ENCODE peak calls at places on chromosomes 6 and 20, in four cellular contexts. L, K, S and N are unnamed samples.

GRCh38 chr6:28171271-28171670 is 29.6 kb downstream of the ZKSCAN8 start:
- DNase-seq in L (no peak), K (no peak), S (no peak), N (no peak)

GRCh38 chr6:100152201-100152600 is 158.2 kb upstream of the MCHR2 start:
- DNase-seq in L (no peak), K (no peak), S (no peak), N (no peak)

GRCh38 chr20:20815711-20816455 is 103.4 kb upstream of the RALGAPA2 start:
- DNase-seq in L (no peak), K (no peak), S (no peak), N (no peak)

GRCh38 chr6:168681748-168682147 is 240.8 kb downstream of the SMOC2 start:
- DNase-seq in L (no peak), K (no peak), S (no peak), N (no peak)

GRCh38 chr20:44810391-44811149 is at the start of gene RIMS4:
- DNase-seq in L (no peak), K (no peak), S (no peak), N (no peak)

GRCh38 chr6:165308926-165309731 is at the start of gene C6orf118:
- DNase-seq in L (no peak), K (peak), S (no peak), N (no peak)

GRCh38 chr6:129730477-129731165 is 20.6 kb upstream of the ARHGAP18 start:
- DNase-seq in L (no peak), K (peak), S (no peak), N (no peak)

GRCh38 chr6:7156666-7157278 is 49.0 kb downstream of the RREB1 start:
- DNase-seq in L (no peak), K (no peak), S (no peak), N (no peak)

GRCh38 chr6:45419574-45420082 is 41.9 kb upstream of the SUPT3H start:
- DNase-seq in L (no peak), K (peak), S (peak), N (peak)

GRCh38 chr6:46438245-46438644 is 53.0 kb downstream of the RCAN2 start:
- DNase-seq in L (no peak), K (no peak), S (no peak), N (no peak)

GRCh38 chr6:7052441-7052936 is 55.3 kb upstream of the RREB1 start:
- DNase-seq in L (no peak), K (no peak), S (peak), N (peak)

GRCh38 chr20:41454250-41454649 is 87.6 kb upstream of the EMILIN3 start:
- DNase-seq in L (no peak), K (no peak), S (no peak), N (no peak)

GRCh38 chr20:8589956-8590355 is 457.9 kb downstream of the PLCB1 start:
- DNase-seq in L (no peak), K (peak), S (no peak), N (no peak)

GRCh38 chr6:111713811-111714210 is 108.1 kb upstream of the TRAF3IP2 start:
- DNase-seq in L (no peak), K (no peak), S (no peak), N (no peak)

GRCh38 chr6:25627001-25627400 is 25.0 kb upstream of the SCGN start:
- DNase-seq in L (no peak), K (no peak), S (no peak), N (no peak)

GRCh38 chr6:97702226-97702625 is 419.2 kb upstream of the MMS22L start:
- DNase-seq in L (no peak), K (no peak), S (no peak), N (no peak)

GRCh38 chr20:45685896-45686295 is 15.9 kb upstream of the WFDC11 start:
- DNase-seq in L (peak), K (no peak), S (no peak), N (no peak)

GRCh38 chr6:80464901-80465300 is 358.4 kb downstream of the BCKDHB start:
- DNase-seq in L (no peak), K (no peak), S (no peak), N (no peak)

GRCh38 chr6:80468398-80468797 is 361.9 kb downstream of the BCKDHB start:
- DNase-seq in L (no peak), K (peak), S (no peak), N (no peak)

GRCh38 chr6:80465513-80465912 is 359.0 kb downstream of the BCKDHB start:
- DNase-seq in L (no peak), K (no peak), S (no peak), N (no peak)

GRCh38 chr6:80467408-80467807 is 360.9 kb downstream of the BCKDHB start:
- DNase-seq in L (no peak), K (no peak), S (no peak), N (no peak)

DNA sequence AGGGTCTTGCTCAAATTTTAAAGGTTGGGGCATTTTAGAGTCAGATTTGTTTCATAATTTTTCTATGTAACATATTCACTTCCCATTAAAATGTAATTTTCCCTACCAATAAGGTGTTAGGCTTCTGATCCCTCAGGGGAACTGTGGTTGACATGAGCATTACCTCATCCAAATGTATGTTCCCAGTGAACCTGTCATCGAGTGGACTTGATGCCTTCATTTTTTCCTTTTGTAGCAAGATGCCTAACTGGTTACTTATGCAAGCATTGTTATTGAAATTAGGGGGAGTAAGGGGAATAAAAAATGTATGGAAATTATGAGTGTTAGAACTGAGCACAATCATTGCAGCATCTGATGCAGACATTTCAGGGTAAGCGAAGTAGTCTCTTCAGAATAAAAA is 360.5 kb downstream of the BCKDHB start:
- DNase-seq in L (no peak), K (no peak), S (no peak), N (no peak)
- TF ChIP-seq POLR2AphosphoS5 in L (no peak), K (no peak), S (no peak), N (no peak)

DNA sequence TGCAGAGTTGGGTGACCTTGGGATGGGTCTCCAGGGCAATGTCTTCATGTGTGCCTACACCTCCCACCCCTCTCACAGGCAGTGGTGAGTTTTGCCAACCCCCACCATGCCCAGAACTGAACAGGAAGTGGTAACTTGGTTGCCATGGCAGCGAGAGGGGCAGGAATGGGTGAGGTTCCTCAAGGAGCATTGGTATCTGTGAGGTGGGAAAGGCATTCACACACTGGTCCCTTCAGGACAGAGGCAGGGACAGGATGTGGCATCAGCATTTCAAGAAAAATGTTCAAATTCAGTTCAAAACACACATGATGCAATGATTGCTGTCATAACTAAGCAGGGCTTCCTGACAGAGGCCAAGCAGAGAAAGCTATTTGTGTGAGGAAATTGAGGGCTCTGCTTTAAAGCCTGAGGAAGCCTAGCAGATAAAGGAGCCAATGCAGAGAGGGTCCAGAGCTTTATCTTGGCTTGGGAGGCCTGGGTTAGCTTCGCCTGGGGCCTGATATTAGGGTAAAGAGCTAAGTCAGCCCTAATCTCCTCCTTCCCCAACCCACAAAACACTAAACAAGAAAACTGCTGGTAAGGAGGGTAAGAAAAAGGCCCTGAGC is 551 bp downstream of the TREML2 start:
- DNase-seq in L (no peak), K (no peak), S (peak), N (peak)
- TF ChIP-seq POLR2AphosphoS5 in L (peak), K (no peak), S (no peak), N (no peak)

DNA sequence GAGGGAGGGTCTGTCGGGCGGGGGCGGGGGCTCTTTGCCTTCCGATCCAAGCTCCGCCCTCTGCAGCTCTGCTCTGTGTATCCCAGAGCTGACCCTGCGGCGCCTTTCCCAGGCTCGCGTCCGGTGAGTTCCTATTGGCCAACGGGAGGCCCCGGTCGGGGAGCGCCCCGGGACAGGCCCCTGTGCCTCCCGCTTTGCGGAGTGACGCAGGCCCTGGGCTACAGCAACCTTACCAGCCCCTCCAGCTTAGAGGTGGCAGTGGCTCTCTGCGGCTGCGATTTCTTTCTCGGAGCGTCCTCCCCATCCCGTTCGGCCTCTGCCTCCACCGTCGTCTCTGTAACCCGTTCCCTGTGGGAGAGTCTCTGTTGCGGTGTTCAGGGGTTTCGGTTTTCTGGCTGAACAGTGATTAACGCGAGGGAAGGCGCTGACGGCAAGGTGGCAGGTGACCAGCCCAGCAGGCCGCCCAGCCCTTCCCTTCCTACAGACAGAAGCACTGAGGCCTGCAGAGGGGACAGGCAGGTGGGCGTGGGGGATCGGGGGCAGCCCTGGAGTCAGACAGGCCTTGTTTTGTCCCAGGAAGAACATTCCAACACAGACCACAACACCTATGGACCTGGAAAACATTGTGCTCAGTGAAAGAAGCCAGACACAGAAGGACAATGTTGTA is 18.1 kb upstream of the CEBPB start:
- DNase-seq in L (no peak), K (peak), S (peak), N (peak)
- TF ChIP-seq POLR2AphosphoS5 in L (no peak), K (peak), S (peak), N (peak)

DNA sequence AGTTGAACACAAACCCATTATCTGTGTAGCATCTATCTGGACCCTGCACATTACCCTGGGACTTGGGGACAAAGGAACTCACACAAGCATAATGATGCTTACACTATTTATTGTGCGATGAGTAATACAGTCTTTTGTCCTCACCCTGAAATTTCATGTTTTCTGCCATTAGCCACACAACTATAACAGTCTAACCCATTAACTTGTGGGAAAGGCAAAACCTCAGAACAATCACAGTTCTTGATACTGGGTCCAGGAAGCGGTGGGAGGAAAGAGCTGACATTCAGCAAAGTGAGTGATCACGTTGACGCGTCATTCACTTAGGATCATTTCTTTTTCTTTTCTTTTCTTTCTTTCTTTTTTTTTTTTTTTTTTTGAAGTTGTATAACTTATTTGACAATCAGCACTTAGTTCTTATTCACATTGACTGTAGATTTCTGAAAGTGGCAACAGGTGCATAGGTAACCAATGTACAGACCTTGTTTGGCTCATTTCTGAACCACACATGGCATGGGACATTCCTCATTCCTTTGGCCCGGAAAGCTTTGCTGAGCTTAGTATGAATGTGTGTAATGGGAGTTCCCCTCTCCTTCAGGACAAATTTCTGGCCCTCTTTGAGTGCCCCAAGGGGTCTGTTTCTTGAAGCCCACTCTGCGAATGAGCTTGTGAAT is 94.9 kb upstream of the CNKSR3 start:
- DNase-seq in L (no peak), K (no peak), S (no peak), N (no peak)
- TF ChIP-seq POLR2AphosphoS5 in L (no peak), K (no peak), S (no peak), N (no peak)

DNA sequence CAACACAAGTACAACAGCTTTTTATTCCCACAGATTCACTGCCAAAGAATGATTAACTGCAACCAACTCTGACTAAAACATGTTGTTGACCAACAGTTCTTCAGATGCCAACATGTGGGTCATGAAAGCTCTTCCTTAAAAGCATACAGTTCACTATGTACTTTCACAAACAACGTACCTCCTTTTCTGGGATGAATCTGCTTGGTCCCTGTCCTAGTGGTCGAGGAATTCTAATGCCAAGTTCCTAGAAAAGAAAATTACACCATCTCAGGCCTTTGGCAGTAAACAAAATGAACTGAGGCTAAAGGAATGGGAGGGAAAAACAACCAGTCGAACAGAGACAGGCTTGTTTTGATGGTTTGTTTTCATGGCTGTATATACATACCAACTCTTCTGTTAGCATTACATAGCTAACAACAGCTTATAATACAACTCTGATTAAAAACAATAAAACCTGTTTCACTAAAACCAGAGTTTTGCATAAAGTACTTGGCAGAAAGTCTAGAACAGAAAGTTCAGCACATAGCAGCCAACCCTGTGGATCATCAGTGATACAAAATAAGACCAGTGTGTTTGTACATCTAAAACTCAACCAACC is 92.4 kb downstream of the SESN1 start:
- DNase-seq in L (no peak), K (no peak), S (no peak), N (no peak)
- TF ChIP-seq POLR2AphosphoS5 in L (no peak), K (no peak), S (peak), N (peak)

DNA sequence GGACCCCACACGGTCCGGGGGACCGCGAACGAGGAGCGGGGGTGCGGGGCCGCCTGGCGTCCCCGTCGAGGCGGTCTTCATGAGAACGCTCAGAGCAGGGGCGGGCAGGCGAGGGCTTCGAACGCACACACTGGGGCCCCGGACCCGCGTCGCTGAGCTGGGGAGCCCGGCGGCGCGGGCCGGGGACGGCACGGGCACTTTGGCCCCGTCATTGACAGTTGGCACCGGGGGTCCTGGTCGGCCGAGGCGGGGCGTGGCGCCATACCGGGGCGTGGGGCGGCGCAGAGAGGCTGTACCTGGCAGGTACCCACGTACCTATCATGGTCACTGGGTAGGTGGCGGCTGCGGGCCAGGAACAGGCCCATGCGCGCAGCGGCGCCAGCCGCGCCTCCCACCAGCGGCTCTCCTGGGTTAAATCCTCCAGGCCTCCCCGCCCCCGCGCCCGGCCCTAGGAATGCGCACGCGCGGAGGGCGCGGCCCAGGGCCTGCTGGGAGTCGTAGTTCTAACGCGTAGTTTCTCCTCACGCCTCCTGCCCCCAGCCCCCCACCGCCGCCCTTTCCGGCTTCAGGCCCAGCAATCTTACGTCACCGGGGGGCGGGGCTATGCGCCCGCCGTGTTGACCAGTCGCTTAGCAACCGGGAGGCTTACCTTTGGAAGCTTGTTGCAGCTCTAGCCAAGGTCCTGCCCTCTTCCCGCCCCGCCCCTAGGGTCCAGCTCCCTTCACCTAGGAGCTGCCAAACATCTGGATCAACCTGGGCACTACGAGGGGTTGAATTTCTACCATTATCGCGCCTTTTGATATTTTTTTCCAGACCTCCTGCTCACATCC is at the start of the genes PACRG and PRKN:
- DNase-seq in L (peak), K (peak), S (peak), N (peak)
- TF ChIP-seq POLR2AphosphoS5 in L (peak), K (peak), S (peak), N (peak)

GRCh38 chr6:163414367-163415175 is at the start of gene QKI:
- DNase-seq in L (peak), K (peak), S (peak), N (peak)
- TF ChIP-seq POLR2AphosphoS5 in L (peak), K (peak), S (peak), N (peak)

DNA sequence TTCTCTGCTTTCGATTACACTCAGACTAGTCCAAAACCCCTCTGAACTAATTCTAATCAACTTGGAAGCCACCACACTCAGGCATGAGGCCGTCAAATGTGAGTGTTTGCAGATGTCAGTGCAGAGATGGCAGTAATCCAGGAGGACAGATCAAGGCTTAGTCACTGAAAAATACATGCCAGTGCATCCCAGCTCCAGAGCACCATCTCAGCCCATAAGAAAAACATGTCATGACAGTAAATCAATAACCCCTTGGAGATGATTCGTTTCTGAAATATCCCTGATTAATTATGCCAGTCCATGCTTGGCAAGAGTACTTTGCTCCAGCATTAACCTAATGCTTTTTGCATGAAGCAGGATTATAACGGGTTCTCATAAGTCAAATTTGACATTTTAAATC is 179.5 kb downstream of the ADAT2 start:
- DNase-seq in L (no peak), K (no peak), S (no peak), N (no peak)
- TF ChIP-seq POLR2AphosphoS5 in L (no peak), K (no peak), S (no peak), N (no peak)

DNA sequence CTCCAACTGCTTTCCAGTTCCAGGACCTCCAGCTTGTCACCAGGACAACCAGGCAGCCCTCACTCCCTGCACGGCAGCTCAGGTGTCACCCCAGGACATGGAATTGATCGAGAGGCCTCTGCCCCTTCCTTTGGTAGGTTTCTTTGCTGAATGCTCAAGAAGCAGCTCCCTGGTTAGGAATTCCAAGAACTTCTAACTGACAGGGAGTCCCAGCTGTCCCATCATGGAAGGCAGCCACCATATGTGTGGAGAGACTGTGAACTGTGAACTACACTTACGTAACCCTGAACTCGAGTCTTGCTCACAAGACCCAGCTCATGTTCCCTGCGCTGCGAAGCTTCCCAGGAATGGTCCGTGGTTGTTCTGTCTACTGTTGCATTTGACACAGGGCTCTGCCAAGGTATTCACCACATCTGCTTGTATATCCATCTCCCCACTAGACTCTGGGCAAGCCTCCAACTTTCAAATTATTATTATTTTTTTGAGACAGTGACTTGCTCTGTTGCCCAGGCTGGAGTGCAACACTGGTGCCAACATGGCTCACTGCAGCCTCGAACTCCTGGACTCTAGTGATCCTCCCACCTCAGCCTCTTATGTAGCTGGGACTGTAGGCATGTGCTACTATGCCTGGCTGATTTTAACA is 35.7 kb downstream of the MGME1 start:
- DNase-seq in L (no peak), K (no peak), S (no peak), N (peak)
- TF ChIP-seq POLR2AphosphoS5 in L (no peak), K (no peak), S (no peak), N (no peak)